ENCODE peak calls at places on chromosome 19, in five cellular contexts. O, V, J, B and X are unnamed samples.

GRCh38 chr19:15112385-15112784 is 5.2 kb downstream of the SYDE1 start:
- DNase-seq in V (no peak), J (peak; percentile 27), B (no peak), O (peak; percentile 24), X (peak; percentile 34)

GRCh38 chr19:18098891-18099622 is 1.5 kb downstream of the MAST3 start:
- DNase-seq in V (peak; percentile 84), O (no peak), J (peak; percentile 74), B (no peak), X (no peak)

GRCh38 chr19:10416380-10417257 is 3.7 kb upstream of the PDE4A start:
- DNase-seq in J (peak; percentile 97), O (peak; percentile 83), V (peak; percentile 60), B (peak; percentile 83), X (peak; percentile 95)

GRCh38 chr19:3405261-3405653 is 38.9 kb downstream of the NFIC start:
- DNase-seq in V (no peak), B (no peak), O (no peak), J (no peak), X (no peak)

GRCh38 chr19:7159105-7159933 is 89.8 kb downstream of the ZNF557 start:
- DNase-seq in V (no peak), O (no peak), J (peak; percentile 30), B (no peak), X (no peak)

GRCh38 chr19:16001481-16002312 is 52.9 kb downstream of the OR10H4 start:
- DNase-seq in O (peak; percentile 33), B (no peak), V (peak; percentile 55), J (no peak), X (no peak)

GRCh38 chr19:23415561-23416191 is 20.4 kb upstream of the ZNF91 start:
- DNase-seq in J (no peak), V (no peak), B (peak; percentile 79), O (no peak), X (no peak)

GRCh38 chr19:5678071-5678682 is 2.1 kb downstream of the MICOS13 start:
- DNase-seq in V (no peak), O (no peak), B (no peak), J (no peak), X (no peak)

GRCh38 chr19:40461669-40462221 is 3.8 kb downstream of the BLVRB start:
- DNase-seq in V (peak; percentile 61), B (no peak), J (no peak), O (peak; percentile 59), X (peak; percentile 58)

GRCh38 chr19:15779756-15780476 is 7.5 kb upstream of the OR10H5 start:
- DNase-seq in J (no peak), O (peak; percentile 45), B (no peak), V (no peak), X (no peak)

GRCh38 chr19:5719961-5720790 is at the start of the genes CATSPERD and LONP1:
- DNase-seq in O (peak; percentile 96), B (peak; percentile 95), V (peak; percentile 95), J (peak; percentile 99), X (peak; percentile 94)

GRCh38 chr19:58434217-58434616 is 5.7 kb downstream of the ZNF132 start:
- DNase-seq in J (no peak), O (no peak), V (no peak), B (no peak), X (no peak)
- TF ChIP-seq KDM1A in J (no peak), O (no peak), V (no peak), B (no peak), X (no peak)

GRCh38 chr19:41551711-41552110 is 24.3 kb upstream of the CEACAM21 start:
- DNase-seq in B (no peak), V (no peak), O (no peak), J (no peak), X (no peak)
- H3K4me1 ChIP-seq in B (no peaks in the 10 kb centered on the region), V (peaks cover 27% of the 10 kb centered on the region), O (peaks cover 9% of the 10 kb centered on the region), J (no peaks in the 10 kb centered on the region), X (no peaks in the 10 kb centered on the region)

GRCh38 chr19:48805452-48805851 is 5.4 kb downstream of the BCAT2 start:
- DNase-seq in J (no peak), B (no peak), V (no peak), O (no peak), X (no peak)
- TF ChIP-seq KDM1A in J (no peak), B (no peak), V (no peak), O (no peak), X (no peak)

GRCh38 chr19:51798127-51798526 is 3.2 kb downstream of the FPR3 start:
- DNase-seq in V (no peak), J (no peak), B (no peak), O (no peak), X (no peak)

GRCh38 chr19:51799311-51799997 is 4.5 kb downstream of the FPR3 start:
- DNase-seq in B (no peak), J (peak; percentile 88), O (peak; percentile 35), V (no peak), X (no peak)

GRCh38 chr19:51800849-51801244 is 5.9 kb downstream of the FPR3 start:
- DNase-seq in B (no peak), V (no peak), O (no peak), J (peak; percentile 73), X (no peak)

GRCh38 chr19:51798958-51799310 is 4.0 kb downstream of the FPR3 start:
- DNase-seq in B (no peak), O (no peak), V (no peak), J (no peak), X (no peak)

GRCh38 chr19:51799998-51800848 is 5.3 kb downstream of the FPR3 start:
- DNase-seq in J (peak; percentile 95), O (peak; percentile 12), V (no peak), B (no peak), X (no peak)
- H3K4me1 ChIP-seq in J (peaks cover 26% of the 10 kb centered on the region), O (peaks cover 26% of the 10 kb centered on the region), V (no peaks in the 10 kb centered on the region), B (no peaks in the 10 kb centered on the region), X (no peaks in the 10 kb centered on the region)

DNA sequence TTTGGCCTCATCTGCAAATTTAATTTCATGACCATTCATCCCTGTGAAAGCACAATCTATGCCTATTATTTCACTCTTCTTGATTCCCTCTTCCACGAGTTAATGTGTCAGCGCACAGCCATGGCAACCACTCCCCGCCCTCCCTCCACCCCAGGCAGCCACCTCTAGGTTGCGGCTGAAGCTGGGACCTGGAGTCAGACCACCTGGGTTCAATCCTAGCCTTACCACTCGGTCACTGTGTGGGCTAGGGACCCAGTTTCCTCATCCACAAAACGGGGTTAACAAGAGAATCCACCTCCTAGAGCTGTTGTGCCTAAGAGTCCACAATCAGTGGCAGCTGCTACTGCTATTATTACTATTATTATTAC is 9.9 kb downstream of the CHST8 start:
- DNase-seq in B (no peak), V (no peak), J (no peak), O (no peak), X (no peak)
- TF ChIP-seq KDM1A in B (no peak), V (no peak), J (no peak), O (no peak), X (no peak)

GRCh38 chr19:958967-959685 is 25.0 kb upstream of the WDR18 start:
- DNase-seq in J (peak; percentile 90), V (no peak), B (no peak), O (peak; percentile 59), X (peak; percentile 81)
- H3K4me1 ChIP-seq in J (peaks cover 96% of the 10 kb centered on the region), V (peaks cover 15% of the 10 kb centered on the region), B (peaks cover 27% of the 10 kb centered on the region), O (peaks cover 86% of the 10 kb centered on the region), X (peaks cover 40% of the 10 kb centered on the region)

GRCh38 chr19:46372901-46373572 is 26.1 kb downstream of the PPP5C start:
- DNase-seq in O (no peak), J (no peak), V (no peak), B (no peak), X (peak; percentile 84)

GRCh38 chr19:46376241-46377153 is 29.6 kb downstream of the PPP5C start:
- DNase-seq in B (no peak), V (no peak), O (no peak), J (no peak), X (no peak)

GRCh38 chr19:46371371-46371901 is 24.5 kb downstream of the PPP5C start:
- DNase-seq in O (no peak), V (no peak), B (no peak), J (no peak), X (no peak)

GRCh38 chr19:46374526-46375475 is 27.9 kb downstream of the PPP5C start:
- DNase-seq in B (no peak), O (no peak), V (no peak), J (no peak), X (no peak)

DNA sequence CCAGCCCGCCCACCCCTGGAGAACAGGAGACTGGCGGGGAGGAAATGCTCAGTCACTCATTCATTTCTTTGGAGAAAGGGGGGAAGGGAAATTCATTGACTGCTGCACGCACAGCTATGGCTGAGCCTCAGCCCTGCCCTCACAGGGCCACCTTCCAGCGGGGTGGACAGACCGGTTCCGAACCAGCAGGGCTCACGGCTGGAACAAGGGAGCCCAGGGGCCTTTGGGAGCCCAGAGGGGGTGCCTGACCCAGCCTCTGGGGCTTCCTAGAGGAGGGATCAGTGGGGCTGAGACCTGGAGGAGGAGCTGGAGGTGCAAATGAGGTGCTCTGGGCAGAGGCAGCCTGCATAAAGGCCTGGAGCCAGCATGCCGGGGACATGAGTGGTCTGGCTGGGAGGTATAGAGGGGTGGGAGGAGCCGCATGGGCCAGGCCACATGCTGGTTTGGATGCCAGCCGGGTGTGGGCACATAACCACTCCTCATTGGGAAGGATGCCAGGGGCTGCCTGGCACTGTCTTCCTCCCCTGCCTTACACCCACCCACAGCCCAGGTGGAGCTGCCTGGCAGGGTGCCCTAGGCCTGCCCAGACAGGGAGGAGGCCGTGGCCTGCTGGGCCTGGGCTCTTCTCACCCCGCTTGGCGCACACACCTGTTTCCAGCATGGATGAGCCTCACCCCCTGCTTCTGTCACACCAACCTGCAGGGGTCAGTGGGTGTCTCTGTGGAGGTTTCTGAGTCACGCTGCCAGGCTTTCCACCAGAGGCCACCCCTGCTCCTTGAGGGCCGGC is 26.9 kb downstream of the PPP5C start:
- DNase-seq in V (no peak), J (no peak), O (no peak), B (peak; percentile 62), X (peak; percentile 88)
- TF ChIP-seq KDM1A in V (no peak), J (no peak), O (no peak), B (no peak), X (no peak)

DNA sequence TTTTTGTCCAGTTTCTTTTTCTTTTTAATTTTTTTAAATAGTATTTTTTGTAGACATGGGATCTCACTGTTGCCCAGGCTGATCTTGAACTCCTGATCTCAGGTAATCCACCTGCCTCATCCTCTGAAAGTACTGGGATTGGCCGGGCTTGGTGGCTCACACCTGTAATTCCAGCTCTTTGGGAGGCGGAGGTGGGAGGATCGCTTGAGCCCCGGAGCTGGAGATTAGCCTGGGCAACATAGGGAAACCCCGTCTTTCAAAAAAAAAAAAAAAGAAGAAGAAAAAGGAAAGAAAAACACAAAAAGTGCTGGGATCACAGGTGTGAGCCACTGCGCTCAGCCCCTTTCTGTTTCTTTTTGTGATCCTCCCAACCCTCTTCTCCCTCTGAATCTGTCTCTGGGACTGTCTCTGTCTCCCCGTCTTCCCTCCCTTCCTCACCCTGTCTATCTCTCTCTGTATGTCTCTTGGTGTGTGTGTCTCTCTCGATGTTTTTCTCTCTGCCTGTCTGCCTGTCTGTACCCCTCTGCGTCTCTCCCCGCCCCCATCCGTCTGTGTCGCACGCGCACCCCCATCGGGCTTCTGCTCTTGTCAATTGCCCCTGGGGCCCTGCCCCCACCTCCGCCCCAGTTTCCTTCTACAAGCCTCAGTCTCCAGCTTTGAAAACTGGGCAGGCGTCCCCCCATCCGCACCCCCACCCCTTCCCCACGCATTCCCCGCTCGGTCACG is 554 bp upstream of the ZFP36 start:
- DNase-seq in O (no peak), J (peak; percentile 77), V (no peak), B (no peak), X (no peak)
- H3K4me1 ChIP-seq in O (peaks cover 57% of the 10 kb centered on the region), J (peaks cover 86% of the 10 kb centered on the region), V (peaks cover 48% of the 10 kb centered on the region), B (peaks cover 48% of the 10 kb centered on the region), X (peaks cover 71% of the 10 kb centered on the region)

DNA sequence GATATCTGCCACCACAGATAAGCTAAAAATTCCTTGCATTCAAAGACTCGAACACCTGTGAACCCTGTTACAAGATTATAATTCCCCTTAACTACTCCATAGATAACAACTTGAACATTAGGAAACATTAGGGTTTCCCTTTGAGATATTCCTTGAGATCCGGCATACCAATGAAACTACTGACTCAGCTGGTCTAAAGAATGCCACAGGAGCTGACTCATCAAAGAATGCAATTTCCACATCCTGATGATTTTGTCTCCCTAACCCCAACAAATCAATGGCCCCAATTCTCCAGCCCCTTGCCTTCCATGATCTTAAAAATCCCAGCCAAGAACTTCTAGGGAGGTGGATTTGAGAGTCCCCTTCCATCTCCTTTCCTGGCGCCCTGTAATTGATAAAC is 35.6 kb upstream of the ZNF599 start:
- DNase-seq in V (no peak), B (no peak), J (no peak), O (no peak), X (no peak)
- TF ChIP-seq KDM1A in V (no peak), B (no peak), J (no peak), O (no peak), X (no peak)